ENCODE peak calls at places on chromosomes 7 and 10, in ten cellular contexts. F is lung, G is heart left ventricle, W is neural progenitor cell, K is hepatocyte, P is right lobe of liver, M is HepG2, O is A549, C is thyroid gland, A is GM23338. L is an unnamed sample. For H3K4me1, the result is how much of the 10 kb centered on the place peaks cover.

GRCh38 chr10:128463991-128464755 is 337.9 kb upstream of the MKI67 start:
- DNase-seq in M (peak), C (no peak), G (peak), W (peak), A (peak), F (peak), P (peak), K (peak), O (peak), L (peak)

GRCh38 chr7:122520961-122521555 is 177.9 kb downstream of the RNF133 start:
- DNase-seq in P (no peak), O (no peak), M (no peak), A (peak), F (no peak), C (no peak), W (peak), G (no peak), K (no peak), L (no peak)

GRCh38 chr7:48635796-48636195 is 288.6 kb upstream of the CDC14C start:
- DNase-seq in F (no peak), O (no peak), P (no peak), G (no peak), W (no peak), A (no peak), K (no peak), C (no peak), M (no peak), L (no peak)

GRCh38 chr7:42227931-42228591 is 8.9 kb downstream of the GLI3 start:
- DNase-seq in K (peak), O (no peak), A (peak), W (peak), M (no peak), P (no peak), G (peak), F (no peak), C (no peak), L (no peak)

GRCh38 chr7:130902755-130903357 is 168.8 kb upstream of the KLF14 start:
- DNase-seq in O (no peak), M (no peak), A (no peak), F (no peak), C (no peak), K (no peak), P (no peak), W (no peak), G (no peak), L (no peak)

GRCh38 chr7:76346097-76346496 is 12.7 kb downstream of the YWHAG start:
- DNase-seq in W (no peak), C (no peak), M (no peak), P (no peak), A (no peak), F (peak), G (no peak), O (no peak), K (peak), L (no peak)

GRCh38 chr7:28155964-28156363 is 24.6 kb downstream of the JAZF1 start:
- DNase-seq in O (no peak), F (no peak), P (no peak), K (no peak), G (no peak), A (no peak), M (peak), C (peak), W (no peak), L (no peak)

GRCh38 chr7:884191-885003 is 8.0 kb downstream of the GET4 start:
- DNase-seq in C (no peak), K (no peak), W (no peak), F (no peak), A (no peak), M (no peak), P (no peak), O (no peak), G (no peak), L (no peak)

GRCh38 chr7:80699030-80699638 is 60.7 kb downstream of the CD36 start:
- DNase-seq in A (peak), G (no peak), C (no peak), W (peak), P (no peak), K (peak), O (peak), F (no peak), M (peak), L (no peak)

GRCh38 chr10:59012839-59013238 is 163.6 kb upstream of the PHYHIPL start:
- DNase-seq in K (no peak), M (no peak), O (no peak), A (no peak), G (no peak), P (no peak), F (no peak), C (no peak), W (no peak), L (no peak)

GRCh38 chr7:5606235-5606634 is 175.2 kb downstream of the RNF216 start:
- DNase-seq in G (no peak), F (no peak), O (no peak), P (no peak), A (no peak), C (no peak), K (no peak), M (no peak), W (no peak), L (no peak)

GRCh38 chr10:116772901-116773300 is 30.5 kb upstream of the HSPA12A start:
- DNase-seq in K (no peak), G (no peak), F (no peak), P (no peak), O (no peak), A (no peak), M (no peak), C (no peak), W (no peak), L (no peak)

GRCh38 chr7:143239822-143240221 is 18.0 kb downstream of the TAS2R40 start:
- DNase-seq in C (no peak), F (no peak), M (no peak), K (no peak), P (no peak), G (no peak), W (no peak), O (no peak), A (no peak), L (no peak)

GRCh38 chr10:33336606-33337334 is 2.3 kb upstream of the NRP1 start:
- DNase-seq in K (peak), F (no peak), P (peak), O (peak), C (peak), G (peak), W (peak), M (no peak), A (peak), L (no peak)

GRCh38 chr10:112801004-112801403 is 149.0 kb upstream of the TCF7L2 start:
- DNase-seq in M (no peak), C (no peak), W (no peak), F (no peak), K (no peak), G (no peak), O (peak), P (no peak), A (peak), L (no peak)

GRCh38 chr7:13945670-13946069 is 43.8 kb downstream of the ETV1 start:
- DNase-seq in O (no peak), P (no peak), G (no peak), W (no peak), F (peak), C (peak), M (no peak), K (no peak), A (no peak), L (no peak)

GRCh38 chr10:88038268-88038667 is 174.8 kb downstream of the PTEN start:
- DNase-seq in A (no peak), P (no peak), K (no peak), F (no peak), W (no peak), G (no peak), O (peak), M (no peak), C (no peak), L (no peak)

GRCh38 chr7:85456254-85456653 is 269.4 kb upstream of the SEMA3D start:
- DNase-seq in W (no peak), P (no peak), A (peak), G (no peak), C (no peak), O (no peak), F (no peak), K (no peak), M (no peak), L (no peak)

GRCh38 chr7:138075350-138075749 is 909 bp upstream of the AKR1D1 start:
- DNase-seq in W (no peak), K (no peak), O (no peak), F (no peak), C (no peak), G (no peak), M (no peak), P (no peak), A (no peak), L (no peak)

GRCh38 chr7:149310113-149310836 is 48.3 kb downstream of the ZNF783 start:
- DNase-seq in K (peak), G (no peak), A (peak), O (peak), M (peak), W (no peak), C (no peak), F (no peak), P (no peak), L (peak)

GRCh38 chr7:80520199-80520598 is 8.3 kb upstream of the GNAT3 start:
- DNase-seq in G (no peak), C (no peak), A (no peak), F (no peak), P (no peak), O (no peak), K (no peak), W (no peak), M (no peak), L (no peak)

GRCh38 chr7:45921699-45922519 is 837 bp upstream of the IGFBP3 start:
- DNase-seq in K (peak), O (peak), M (peak), C (peak), W (peak), G (peak), F (no peak), P (peak), A (peak), L (peak)

GRCh38 chr7:47428052-47428779 is 153.7 kb downstream of the TNS3 start:
- DNase-seq in C (no peak), A (no peak), F (no peak), K (no peak), M (no peak), P (no peak), W (no peak), G (no peak), O (no peak), L (no peak)

GRCh38 chr7:31883761-31884164 is 186.4 kb downstream of the PDE1C start:
- DNase-seq in A (no peak), O (peak), K (no peak), C (no peak), M (no peak), P (no peak), W (no peak), G (no peak), F (no peak), L (no peak)

GRCh38 chr7:103851357-103851756 is 138.1 kb downstream of the RELN start:
- DNase-seq in O (no peak), P (no peak), K (peak), M (no peak), G (no peak), F (no peak), W (peak), C (no peak), A (peak), L (no peak)

GRCh38 chr7:97094531-97094930 is 23.0 kb upstream of the SDHAF3 start:
- DNase-seq in A (no peak), K (no peak), G (no peak), O (no peak), P (no peak), W (no peak), F (no peak), M (no peak), C (no peak), L (no peak)

GRCh38 chr7:85750454-85750949 is 563.6 kb upstream of the SEMA3D start:
- DNase-seq in G (no peak), O (peak), C (peak), A (peak), K (peak), M (peak), F (no peak), P (no peak), W (peak), L (no peak)

GRCh38 chr7:13998866-13999265 is 9.4 kb upstream of the ETV1 start:
- DNase-seq in M (no peak), C (no peak), A (no peak), W (no peak), P (no peak), F (no peak), G (no peak), O (no peak), K (no peak), L (no peak)

GRCh38 chr7:106371629-106372028 is 86.8 kb upstream of the NAMPT start:
- DNase-seq in O (no peak), W (no peak), M (no peak), K (no peak), G (peak), F (peak), A (no peak), C (no peak), P (peak), L (peak)

GRCh38 chr10:133013478-133013877 is 71.1 kb upstream of the CFAP46 start:
- DNase-seq in C (no peak), F (peak), A (no peak), P (peak), O (no peak), M (no peak), K (no peak), W (no peak), G (peak), L (no peak)

GRCh38 chr10:99403674-99404073 is 26.8 kb downstream of the GOT1 start:
- DNase-seq in M (no peak), C (no peak), F (no peak), G (no peak), K (no peak), A (no peak), O (no peak), P (no peak), W (no peak), L (no peak)

GRCh38 chr7:43784030-43785001 is 25.8 kb downstream of the BLVRA start:
- DNase-seq in A (no peak), W (no peak), P (no peak), F (no peak), G (no peak), C (no peak), O (no peak), M (no peak), K (no peak), L (no peak)

GRCh38 chr10:26423722-26424121 is 14.4 kb upstream of the APBB1IP start:
- DNase-seq in A (no peak), K (no peak), F (no peak), C (no peak), P (no peak), M (no peak), W (no peak), G (no peak), O (no peak), L (no peak)

GRCh38 chr7:132137681-132138080 is 438.6 kb downstream of the PLXNA4 start:
- DNase-seq in O (no peak), F (no peak), G (no peak), K (no peak), M (no peak), C (no peak), P (no peak), A (no peak), W (no peak), L (no peak)

GRCh38 chr10:84097787-84098353 is 41.4 kb upstream of the GHITM start:
- DNase-seq in M (no peak), G (no peak), W (peak), K (peak), O (peak), C (no peak), P (no peak), F (no peak), A (peak), L (no peak)

GRCh38 chr7:81725003-81725402 is 44.8 kb downstream of the HGF start:
- DNase-seq in A (no peak), W (no peak), C (no peak), G (no peak), K (no peak), M (no peak), F (no peak), O (no peak), P (no peak), L (no peak)

GRCh38 chr7:157318015-157318706 is 18.6 kb upstream of the DNAJB6 start:
- DNase-seq in K (no peak), P (no peak), G (no peak), O (no peak), F (peak), A (no peak), C (no peak), W (no peak), M (no peak), L (no peak)

GRCh38 chr7:34451923-34452322 is 206.1 kb upstream of the NPSR1 start:
- DNase-seq in G (no peak), C (no peak), K (peak), M (no peak), O (peak), W (no peak), F (no peak), P (no peak), A (no peak), L (no peak)

DNA sequence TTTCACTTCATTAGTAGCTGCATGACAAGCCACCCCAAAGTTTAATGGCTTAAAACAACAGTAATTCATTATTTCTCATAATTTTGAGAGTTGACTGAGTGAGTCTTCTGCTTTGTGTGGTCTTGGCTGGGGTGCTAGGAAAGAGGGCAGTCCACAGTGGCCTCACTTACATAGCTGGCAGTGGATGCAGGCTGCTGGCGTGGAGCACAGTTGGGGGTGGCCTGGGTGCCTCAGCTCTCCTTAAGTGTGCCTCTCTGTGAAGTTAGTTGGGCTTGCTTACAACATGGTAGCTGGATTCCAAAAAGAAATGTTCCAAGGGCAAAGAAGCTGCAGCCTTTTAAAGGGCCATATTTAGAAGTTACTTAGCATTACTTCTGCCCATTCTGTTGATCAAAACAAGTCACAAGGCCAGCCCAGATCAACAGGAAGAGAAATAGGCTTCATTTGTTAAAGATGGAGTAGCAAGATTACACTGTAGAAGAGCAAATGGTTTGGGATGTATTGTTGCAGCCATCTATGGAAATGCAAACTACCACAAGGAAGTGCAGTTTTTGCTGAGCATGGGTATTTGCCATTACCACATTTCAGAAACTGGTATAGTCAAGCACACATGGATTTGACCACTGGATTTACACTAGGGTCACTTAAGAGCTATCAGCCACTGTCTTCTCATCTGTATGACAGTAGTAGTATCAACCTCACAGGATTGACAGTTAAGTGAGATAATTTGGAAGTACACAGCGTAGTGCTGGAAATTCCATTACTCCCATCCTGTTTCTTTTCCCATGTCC is 33.6 kb downstream of the ZEB1 start:
- DNase-seq in G (no peak), A (no peak), P (no peak), O (no peak), K (no peak), F (no peak), W (no peak), C (no peak), M (no peak), L (no peak)
- H3K4me1 ChIP-seq in G (under half), A (under half), P (under half), O (under half), K (under half), F (under half), W (under half), C (under half), M (under half), L (under half)

GRCh38 chr7:93374345-93374940 is 142.3 kb downstream of the VPS50 start:
- DNase-seq in M (peak), A (peak), G (no peak), C (no peak), K (peak), P (no peak), F (no peak), O (peak), W (peak), L (no peak)
- TF ChIP-seq CTCF in M (peak), A (peak), G (peak), C (peak), K (peak), P (peak), F (peak), O (peak), W (peak), L (peak)

GRCh38 chr10:110394898-110395297 is 90.2 kb upstream of the SMNDC1 start:
- DNase-seq in M (no peak), P (no peak), G (no peak), F (no peak), W (no peak), K (no peak), O (no peak), A (no peak), C (no peak), L (no peak)
- H3K4me1 ChIP-seq in M (under half), P (under half), G (under half), F (under half), W (under half), K (under half), O (half or more), A (under half), C (under half), L (under half)

DNA sequence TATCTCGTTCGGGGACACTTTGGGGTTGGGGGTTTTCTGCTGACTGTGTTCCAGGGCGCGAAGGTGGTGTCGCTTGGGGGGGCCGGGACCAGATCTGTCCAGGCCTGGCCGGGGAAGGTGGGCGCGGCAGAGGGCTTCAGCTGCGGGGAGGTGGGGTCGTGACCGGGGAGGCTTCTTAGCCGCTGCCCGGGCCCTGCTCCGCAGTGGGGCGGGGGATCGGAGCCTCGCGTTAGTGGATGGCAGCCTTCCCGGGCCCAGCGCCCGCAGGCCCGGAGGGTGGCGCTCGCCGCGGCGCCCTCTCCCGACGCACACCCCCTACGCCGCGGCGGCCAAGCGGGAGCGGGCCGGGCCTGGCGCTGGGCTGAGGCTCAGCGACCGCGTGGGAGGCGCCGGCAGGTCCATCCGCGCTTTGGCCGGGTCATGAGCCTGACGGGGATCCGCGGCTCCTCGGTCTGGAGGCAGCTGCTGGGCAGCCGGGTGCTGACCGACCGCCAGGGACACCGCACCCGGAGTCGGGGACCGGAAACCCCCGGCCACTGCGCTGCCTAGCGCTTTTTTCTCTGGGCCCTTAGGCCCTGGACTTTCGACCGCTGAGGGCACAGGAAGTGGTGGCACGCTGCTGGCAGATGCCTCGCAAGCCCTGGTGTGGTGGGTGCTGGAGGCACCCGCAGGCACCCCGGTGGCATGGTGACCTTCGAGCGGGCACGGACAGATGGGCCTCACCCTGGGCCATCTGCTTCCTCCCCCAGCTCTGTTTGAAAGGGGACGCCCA is 1.2 kb downstream of the AGAP3 start:
- DNase-seq in P (peak), G (peak), K (peak), M (peak), F (no peak), A (no peak), O (peak), C (peak), W (peak), L (no peak)
- TF ChIP-seq CTCF in P (peak), G (peak), K (peak), M (peak), F (no peak), A (peak), O (peak), C (peak), W (peak), L (peak)

L was measured in right atrium auricular region.